ENCODE peak calls at places on chromosome 7, in seven cellular contexts. N, V, S, A, I, E and W are unnamed samples.

GRCh38 chr7:98418636-98419315 is 17.9 kb upstream of the BAIAP2L1 start:
- DNase-seq in V (no peak), E (peak; percentile 82), S (peak; percentile 100), A (no peak), I (peak; percentile 99), N (peak; percentile 31), W (peak; percentile 26)

GRCh38 chr7:135924302-135924701 is 52.9 kb downstream of the MTPN start:
- DNase-seq in S (no peak), V (no peak), E (no peak), I (no peak), N (no peak), A (no peak), W (no peak)

GRCh38 chr7:21099432-21099831 is 312.7 kb upstream of the SP8 start:
- DNase-seq in S (no peak), A (no peak), E (no peak), I (no peak), N (no peak), V (peak; percentile 12), W (no peak)

GRCh38 chr7:77759294-77759889 is 38.8 kb downstream of the TMEM60 start:
- DNase-seq in S (peak; percentile 57), V (peak; percentile 38), A (peak; percentile 78), I (peak; percentile 57), E (peak; percentile 46), N (peak; percentile 51), W (no peak)

GRCh38 chr7:43362652-43363428 is 220.1 kb upstream of the STK17A start:
- DNase-seq in N (peak; percentile 62), A (no peak), S (no peak), I (no peak), E (no peak), V (no peak), W (no peak)

GRCh38 chr7:96322373-96322695 is 436 bp upstream of the SLC25A13 start:
- DNase-seq in E (no peak), V (no peak), N (no peak), A (no peak), S (no peak), I (no peak), W (no peak)

GRCh38 chr7:49778731-49779270 is 5.4 kb downstream of the VWC2 start:
- DNase-seq in S (no peak), I (no peak), A (no peak), V (no peak), E (no peak), N (no peak), W (no peak)

GRCh38 chr7:68969571-68969970 is 628.7 kb upstream of the AUTS2 start:
- DNase-seq in A (no peak), N (no peak), V (no peak), I (no peak), S (no peak), E (no peak), W (no peak)

GRCh38 chr7:65967361-65968155 is 14.5 kb downstream of the GUSB start:
- DNase-seq in E (no peak), V (no peak), I (no peak), A (no peak), S (no peak), N (no peak), W (no peak)

GRCh38 chr7:115387168-115387567 is 465.3 kb downstream of the MDFIC start:
- DNase-seq in A (no peak), S (no peak), N (no peak), V (no peak), E (no peak), I (no peak), W (no peak)

GRCh38 chr7:92699560-92699959 is 109.4 kb upstream of the FAM133B start:
- DNase-seq in N (no peak), A (no peak), I (no peak), S (no peak), V (no peak), E (no peak), W (no peak)

GRCh38 chr7:55545496-55545895 is 26.8 kb downstream of the VOPP1 start:
- DNase-seq in S (no peak), I (no peak), V (no peak), N (no peak), E (no peak), A (no peak), W (no peak)

GRCh38 chr7:100351657-100352058 is 6.3 kb upstream of the PILRB start:
- DNase-seq in N (no peak), S (no peak), V (no peak), I (no peak), E (no peak), A (no peak), W (no peak)

GRCh38 chr7:157337316-157338149 is 729 bp downstream of the DNAJB6 start:
- DNase-seq in N (peak; percentile 91), A (no peak), E (peak; percentile 93), V (no peak), S (peak; percentile 29), I (no peak), W (peak; percentile 29)

GRCh38 chr7:76396039-76396732 is 13.3 kb downstream of the SSC4D start:
- DNase-seq in V (no peak), E (no peak), S (no peak), N (no peak), A (peak; percentile 67), I (no peak), W (no peak)

GRCh38 chr7:92448185-92448747 is 984 bp downstream of the GATAD1 start:
- DNase-seq in S (peak; percentile 50), E (peak; percentile 72), A (no peak), N (peak; percentile 43), V (peak; percentile 48), I (peak; percentile 57), W (peak; percentile 42)

GRCh38 chr7:100629117-100629711 is 12.1 kb downstream of the TFR2 start:
- DNase-seq in S (no peak), N (peak; percentile 86), I (peak; percentile 28), A (peak; percentile 92), V (no peak), E (peak; percentile 82), W (peak; percentile 78)

GRCh38 chr7:135645296-135645904 is 16.9 kb upstream of the STMP1 start:
- DNase-seq in V (no peak), I (peak; percentile 40), N (peak; percentile 62), S (peak; percentile 31), E (peak; percentile 42), A (no peak), W (peak; percentile 44)

GRCh38 chr7:115941703-115942268 is 88.8 kb downstream of the TFEC start:
- DNase-seq in I (no peak), A (no peak), S (no peak), E (no peak), N (no peak), V (no peak), W (no peak)

GRCh38 chr7:33754933-33755928 is 150.1 kb upstream of the BMPER start:
- DNase-seq in I (no peak), E (no peak), S (no peak), N (peak; percentile 62), A (no peak), V (no peak), W (no peak)
- TF ChIP-seq JUND in I (no peak), E (no peak), S (no peak), N (no peak), A (no peak), V (no peak), W (no peak)

GRCh38 chr7:129370812-129371211 is 63.4 kb upstream of the STRIP2 start:
- DNase-seq in A (no peak), S (no peak), E (peak; percentile 29), I (no peak), N (no peak), V (no peak), W (no peak)
- TF ChIP-seq JUND in A (no peak), S (no peak), E (no peak), I (no peak), N (no peak), V (no peak), W (no peak)

GRCh38 chr7:130735273-130735716 is 1.3 kb upstream of the KLF14 start:
- DNase-seq in V (no peak), I (no peak), S (no peak), E (no peak), A (no peak), N (no peak), W (no peak)

GRCh38 chr7:130733866-130734524 is at the start of gene KLF14:
- DNase-seq in E (peak; percentile 76), V (no peak), I (peak; percentile 10), A (peak; percentile 67), N (peak; percentile 88), S (no peak), W (no peak)

GRCh38 chr7:130736298-130736900 is 2.4 kb upstream of the KLF14 start:
- DNase-seq in I (no peak), S (no peak), V (no peak), N (no peak), A (no peak), E (no peak), W (no peak)

GRCh38 chr7:130734525-130735272 is 692 bp upstream of the KLF14 start:
- DNase-seq in I (no peak), V (no peak), N (peak; percentile 41), S (no peak), E (peak; percentile 30), A (no peak), W (no peak)

DNA sequence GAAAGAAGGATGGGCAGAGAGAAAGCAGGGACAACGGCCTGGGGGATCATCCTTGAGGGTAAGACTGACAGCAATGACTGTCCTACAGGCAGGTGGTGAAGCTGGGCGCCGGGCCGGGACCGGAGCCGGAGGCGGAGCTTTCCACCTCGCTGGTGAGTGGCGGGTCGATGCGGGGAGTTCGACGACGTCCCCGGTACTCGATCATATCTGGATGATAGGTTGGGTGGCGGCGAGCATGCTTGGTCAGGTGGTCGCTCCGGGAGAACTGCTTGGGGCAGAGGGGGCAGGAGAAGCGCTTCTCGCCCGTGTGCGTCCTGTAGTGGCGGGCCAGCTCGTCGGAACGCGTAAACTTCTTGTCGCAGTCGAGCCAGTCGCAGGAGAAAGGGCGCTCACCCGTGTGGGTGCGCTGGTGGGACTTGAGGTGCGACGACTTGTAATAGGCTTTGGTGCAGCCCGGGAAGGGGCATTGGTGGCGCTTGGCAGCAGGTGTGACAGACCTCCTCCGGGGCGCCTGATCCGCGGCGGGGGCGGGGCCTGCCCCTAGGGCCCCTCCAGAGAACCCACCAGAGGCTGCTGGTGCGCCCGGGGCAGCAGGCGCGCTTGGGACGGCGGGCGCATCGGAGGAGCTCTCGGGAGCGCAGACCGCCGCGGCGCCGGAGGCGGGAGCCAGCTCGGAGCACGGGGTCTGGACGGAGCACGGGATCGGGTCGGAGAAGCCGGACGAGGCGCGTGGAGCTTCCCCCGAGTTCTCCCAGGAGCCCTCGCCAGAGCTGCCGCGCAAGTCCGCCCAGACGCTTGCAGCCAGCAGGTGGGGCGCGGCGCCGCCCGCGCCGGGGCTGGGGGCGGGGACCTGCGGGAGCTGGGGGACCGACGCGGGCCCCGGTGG is 784 bp downstream of the KLF14 start:
- DNase-seq in E (peak; percentile 77), N (peak; percentile 84), S (no peak), I (peak; percentile 8), V (no peak), A (peak; percentile 74), W (peak; percentile 56)
- TF ChIP-seq JUND in E (no peak), N (no peak), S (no peak), I (no peak), V (no peak), A (no peak), W (no peak)

DNA sequence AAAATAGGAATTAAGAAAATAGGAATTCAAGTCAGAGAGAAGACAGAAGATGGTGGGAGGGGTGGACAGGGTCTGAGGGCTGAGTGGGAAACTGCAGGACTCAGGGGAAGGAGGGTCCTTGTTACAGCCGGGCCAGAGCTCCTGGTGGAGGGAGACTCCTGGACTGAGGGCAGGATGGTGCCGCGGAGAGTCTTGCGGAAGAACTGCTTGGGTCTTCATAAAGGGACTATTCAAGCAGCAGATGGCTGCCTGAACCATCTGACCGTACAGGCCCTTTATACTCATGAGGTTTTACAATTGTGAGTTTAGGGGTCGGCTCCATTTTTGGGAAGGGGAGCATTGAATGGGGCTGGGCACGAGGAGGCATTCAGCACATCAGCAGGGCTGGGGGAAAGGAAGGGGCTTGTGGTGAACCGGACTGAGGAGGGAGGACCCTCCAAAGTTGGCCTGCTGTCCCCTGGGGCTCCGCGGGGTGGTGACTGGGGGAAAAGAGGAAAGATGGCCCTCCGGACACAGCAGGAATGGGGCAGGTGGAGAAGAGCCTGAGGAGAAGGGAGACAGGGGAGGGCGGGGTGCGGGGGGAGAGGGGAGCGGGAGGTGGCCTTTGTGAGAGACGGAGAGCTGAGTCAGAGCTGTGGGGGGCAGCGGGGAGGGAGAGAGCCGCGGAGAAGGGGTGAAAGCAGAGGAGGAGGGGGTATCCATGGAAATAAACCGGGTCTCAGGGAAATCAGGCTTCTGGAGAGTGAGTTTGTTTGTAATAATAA is 1.5 kb downstream of the FAM131B start:
- DNase-seq in E (peak; percentile 45), S (no peak), N (peak; percentile 64), I (no peak), A (peak; percentile 61), V (no peak), W (no peak)
- TF ChIP-seq JUND in E (no peak), S (no peak), N (no peak), I (no peak), A (no peak), V (no peak), W (no peak)